ENCODE peak calls at places on chromosomes 7 and 10, in eight cellular contexts. I, M, E, T, H, R, K and O are unnamed samples.

GRCh38 chr10:11165591-11166543 is 148.2 kb downstream of the CELF2 start:
- DNase-seq in E (no peak), T (no peak), M (no peak), R (peak; percentile 70), I (peak; percentile 66), H (peak; percentile 76), K (peak; percentile 35), O (peak; percentile 58)

GRCh38 chr7:139808401-139808800 is 20.7 kb upstream of the TBXAS1 start:
- DNase-seq in T (no peak), H (no peak), R (no peak), I (no peak), K (no peak), M (no peak), E (no peak), O (no peak)

GRCh38 chr10:71359364-71360046 is 37.2 kb upstream of the CDH23 start:
- DNase-seq in I (no peak), K (no peak), H (no peak), R (no peak), M (no peak), E (no peak), T (no peak), O (no peak)

GRCh38 chr10:78687616-78688015 is 381.1 kb upstream of the ZMIZ1 start:
- DNase-seq in E (no peak), T (no peak), R (no peak), K (peak; percentile 22), M (peak; percentile 59), H (no peak), I (no peak), O (no peak)

GRCh38 chr7:139075871-139076686 is 33.4 kb downstream of the ZC3HAV1 start:
- DNase-seq in T (no peak), H (peak; percentile 31), M (no peak), R (no peak), I (no peak), E (no peak), K (no peak), O (no peak)

GRCh38 chr7:28062197-28062988 is 118.2 kb downstream of the JAZF1 start:
- DNase-seq in M (peak; percentile 76), K (peak; percentile 70), I (peak; percentile 87), T (no peak), R (peak; percentile 79), E (no peak), H (no peak), O (no peak)

GRCh38 chr7:102292813-102293798 is 6.4 kb downstream of the SH2B2 start:
- DNase-seq in I (peak; percentile 38), K (no peak), E (no peak), R (no peak), M (no peak), T (no peak), H (no peak), O (peak; percentile 12)

GRCh38 chr7:98168181-98168903 is 42.9 kb upstream of the BHLHA15 start:
- DNase-seq in R (peak; percentile 75), M (peak; percentile 58), I (peak; percentile 72), T (no peak), E (peak; percentile 34), K (peak; percentile 72), H (peak; percentile 74), O (no peak)

GRCh38 chr10:103859161-103860141 is 4.1 kb upstream of the SH3PXD2A start:
- DNase-seq in R (peak; percentile 72), M (peak; percentile 69), K (peak; percentile 80), E (no peak), T (no peak), I (peak; percentile 71), H (peak; percentile 70), O (no peak)

GRCh38 chr7:67738958-67739357 is 742.3 kb downstream of the TYW1 start:
- DNase-seq in K (peak; percentile 43), I (no peak), R (no peak), M (peak; percentile 89), T (no peak), E (no peak), H (no peak), O (no peak)

GRCh38 chr7:106542550-106543220 is 118.3 kb downstream of the CCDC71L start:
- DNase-seq in K (peak; percentile 90), H (no peak), T (no peak), R (peak; percentile 71), E (peak; percentile 80), M (peak; percentile 93), I (peak; percentile 58), O (no peak)

GRCh38 chr10:106498675-106499074 is 665.8 kb downstream of the SORCS1 start:
- DNase-seq in M (no peak), K (no peak), I (no peak), T (no peak), E (no peak), R (no peak), H (no peak), O (no peak)

GRCh38 chr7:130210181-130210935 is 2.7 kb downstream of the SSMEM1 start:
- DNase-seq in R (no peak), H (no peak), T (no peak), E (no peak), K (peak; percentile 11), M (peak; percentile 58), I (no peak), O (no peak)

GRCh38 chr7:67377939-67378862 is 381.6 kb downstream of the TYW1 start:
- DNase-seq in I (peak; percentile 85), E (peak; percentile 29), T (peak; percentile 2), M (peak; percentile 68), H (peak; percentile 60), R (peak; percentile 92), K (peak; percentile 63), O (peak; percentile 65)

GRCh38 chr7:46390042-46390441 is 469.0 kb upstream of the IGFBP3 start:
- DNase-seq in R (no peak), K (no peak), E (no peak), T (no peak), H (no peak), M (no peak), I (no peak), O (no peak)

GRCh38 chr10:43114743-43115611 is 23.3 kb upstream of the CSGALNACT2 start:
- DNase-seq in K (no peak), H (no peak), E (no peak), R (no peak), T (no peak), I (no peak), M (peak; percentile 25), O (no peak)

GRCh38 chr7:28130277-28130676 is 50.3 kb downstream of the JAZF1 start:
- DNase-seq in K (peak; percentile 86), E (peak; percentile 78), I (no peak), H (no peak), R (no peak), T (no peak), M (peak; percentile 83), O (no peak)

GRCh38 chr10:35165811-35166210 is 39.2 kb downstream of the CREM start:
- DNase-seq in H (no peak), T (no peak), I (no peak), M (no peak), R (no peak), K (no peak), E (no peak), O (no peak)

GRCh38 chr10:5764422-5765297 is 48.6 kb downstream of the GDI2 start:
- DNase-seq in M (no peak), H (no peak), K (no peak), R (no peak), E (no peak), I (no peak), T (no peak), O (no peak)
- TF ChIP-seq CTCF in M (no peak), H (no peak), K (no peak), R (peak; percentile 37), E (no peak), I (no peak), T (no peak), O (no peak)

GRCh38 chr10:50621981-50622496 is 1.7 kb downstream of the SGMS1 start:
- DNase-seq in I (peak; percentile 54), M (peak; percentile 96), T (peak; percentile 98), E (peak; percentile 91), K (peak; percentile 98), H (peak; percentile 80), R (peak; percentile 62), O (peak; percentile 40)
- TF ChIP-seq CTCF in I (no peak), M (no peak), T (no peak), E (no peak), K (no peak), H (no peak), R (peak; percentile 11), O (no peak)

GRCh38 chr7:35593896-35594295 is 101.0 kb downstream of the HERPUD2 start:
- DNase-seq in M (no peak), K (no peak), R (peak; percentile 76), T (no peak), H (no peak), I (peak; percentile 78), E (no peak), O (no peak)
- TF ChIP-seq CTCF in M (peak; percentile 20), K (peak; percentile 30), R (peak; percentile 83), T (no peak), H (no peak), I (peak; percentile 72), E (peak; percentile 31), O (peak; percentile 23)

GRCh38 chr10:133613699-133614098 is 12.9 kb downstream of the FRG2B start:
- DNase-seq in R (no peak), I (no peak), T (no peak), K (no peak), H (no peak), E (no peak), M (no peak), O (no peak)

GRCh38 chr10:133611079-133611478 is 15.5 kb downstream of the FRG2B start:
- DNase-seq in M (no peak), E (no peak), T (no peak), K (no peak), R (no peak), H (no peak), I (no peak), O (no peak)

DNA sequence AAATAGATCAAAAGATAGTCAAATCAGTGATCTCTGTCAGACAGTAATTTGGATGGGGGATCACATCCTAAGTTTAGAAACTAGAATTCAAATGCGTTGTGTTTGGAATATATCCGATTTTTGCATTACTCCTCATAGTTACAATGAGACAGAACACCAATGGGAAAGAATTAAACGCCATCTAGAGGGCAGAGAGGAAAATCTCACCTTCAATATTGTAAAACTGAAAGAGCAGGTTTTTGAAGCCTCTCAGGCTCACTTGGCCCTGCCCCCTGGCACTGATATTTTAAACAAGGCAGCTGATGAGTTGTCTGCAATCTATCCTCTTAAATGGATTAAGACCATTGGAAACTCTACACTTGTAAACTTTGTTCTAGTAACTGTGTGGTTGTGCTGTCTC is 17.7 kb downstream of the FRG2B start:
- DNase-seq in I (no peak), E (no peak), H (no peak), M (peak; percentile 25), K (no peak), T (no peak), R (no peak), O (no peak)
- TF ChIP-seq CTCF in I (no peak), E (peak; percentile 54), H (peak; percentile 48), M (peak; percentile 63), K (no peak), T (no peak), R (no peak), O (no peak)